ENCODE peak calls at places on chromosome 10, in seven cellular contexts. One of them, this sample, is unnamed.

GRCh38 chr10:57692255-57692980 is 575.3 kb downstream of the IPMK start:
- DNase-seq in colonic mucosa: no peak
- DNase-seq in endothelial cell of umbilical vein: no peak
- DNase-seq in astrocyte of the spinal cord: peak; percentile 91
- DNase-seq in MM.1S: no peak
- DNase-seq in fibroblast of lung: peak; percentile 90
- DNase-seq in lower lobe of right lung: no peak
- DNase-seq in this sample: peak; percentile 87

GRCh38 chr10:52353210-52353609 is 39.1 kb downstream of the DKK1 start:
- DNase-seq in colonic mucosa: no peak
- DNase-seq in endothelial cell of umbilical vein: no peak
- DNase-seq in astrocyte of the spinal cord: no peak
- DNase-seq in MM.1S: no peak
- DNase-seq in fibroblast of lung: no peak
- DNase-seq in lower lobe of right lung: no peak
- DNase-seq in this sample: no peak

GRCh38 chr10:88081457-88082054 is 218.1 kb downstream of the PTEN start:
- DNase-seq in colonic mucosa: no peak
- DNase-seq in endothelial cell of umbilical vein: no peak
- DNase-seq in astrocyte of the spinal cord: no peak
- DNase-seq in MM.1S: no peak
- DNase-seq in fibroblast of lung: no peak
- DNase-seq in lower lobe of right lung: no peak
- DNase-seq in this sample: peak; percentile 40

GRCh38 chr10:103598654-103599115 is 105.2 kb downstream of the NEURL1 start:
- DNase-seq in colonic mucosa: peak; percentile 81
- DNase-seq in endothelial cell of umbilical vein: peak; percentile 70
- DNase-seq in astrocyte of the spinal cord: peak; percentile 58
- DNase-seq in MM.1S: no peak
- DNase-seq in fibroblast of lung: peak; percentile 53
- DNase-seq in lower lobe of right lung: no peak
- DNase-seq in this sample: peak; percentile 79

GRCh38 chr10:88330174-88330573 is 252.9 kb downstream of the RNLS start:
- DNase-seq in colonic mucosa: no peak
- DNase-seq in endothelial cell of umbilical vein: no peak
- DNase-seq in astrocyte of the spinal cord: no peak
- DNase-seq in MM.1S: no peak
- DNase-seq in fibroblast of lung: no peak
- DNase-seq in lower lobe of right lung: no peak
- DNase-seq in this sample: no peak

GRCh38 chr10:133214468-133215410 is 15.3 kb upstream of the UTF1 start:
- DNase-seq in colonic mucosa: no peak
- DNase-seq in endothelial cell of umbilical vein: no peak
- DNase-seq in astrocyte of the spinal cord: no peak
- DNase-seq in MM.1S: no peak
- DNase-seq in fibroblast of lung: no peak
- DNase-seq in lower lobe of right lung: no peak
- DNase-seq in this sample: no peak

GRCh38 chr10:130244031-130244927 is 108.1 kb downstream of the GLRX3 start:
- DNase-seq in colonic mucosa: no peak
- DNase-seq in endothelial cell of umbilical vein: no peak
- DNase-seq in astrocyte of the spinal cord: no peak
- DNase-seq in MM.1S: no peak
- DNase-seq in fibroblast of lung: no peak
- DNase-seq in lower lobe of right lung: no peak
- DNase-seq in this sample: no peak

GRCh38 chr10:103769176-103769575 is 86.2 kb downstream of the SH3PXD2A start:
- DNase-seq in colonic mucosa: no peak
- DNase-seq in endothelial cell of umbilical vein: no peak
- DNase-seq in astrocyte of the spinal cord: no peak
- DNase-seq in MM.1S: no peak
- DNase-seq in fibroblast of lung: no peak
- DNase-seq in lower lobe of right lung: peak; percentile 10
- DNase-seq in this sample: no peak

GRCh38 chr10:109327266-109327665 is 596.0 kb downstream of the XPNPEP1 start:
- DNase-seq in colonic mucosa: no peak
- DNase-seq in endothelial cell of umbilical vein: no peak
- DNase-seq in astrocyte of the spinal cord: no peak
- DNase-seq in MM.1S: no peak
- DNase-seq in fibroblast of lung: peak; percentile 45
- DNase-seq in lower lobe of right lung: no peak
- DNase-seq in this sample: no peak

GRCh38 chr10:24428410-24428782 is 219.5 kb downstream of the KIAA1217 start:
- DNase-seq in colonic mucosa: no peak
- DNase-seq in endothelial cell of umbilical vein: no peak
- DNase-seq in astrocyte of the spinal cord: peak; percentile 79
- DNase-seq in MM.1S: no peak
- DNase-seq in fibroblast of lung: peak; percentile 81
- DNase-seq in lower lobe of right lung: no peak
- DNase-seq in this sample: peak; percentile 70

GRCh38 chr10:133237241-133238065 is at the start of gene VENTX:
- DNase-seq in colonic mucosa: no peak
- DNase-seq in endothelial cell of umbilical vein: no peak
- DNase-seq in astrocyte of the spinal cord: no peak
- DNase-seq in MM.1S: no peak
- DNase-seq in fibroblast of lung: no peak
- DNase-seq in lower lobe of right lung: no peak
- DNase-seq in this sample: no peak

DNA sequence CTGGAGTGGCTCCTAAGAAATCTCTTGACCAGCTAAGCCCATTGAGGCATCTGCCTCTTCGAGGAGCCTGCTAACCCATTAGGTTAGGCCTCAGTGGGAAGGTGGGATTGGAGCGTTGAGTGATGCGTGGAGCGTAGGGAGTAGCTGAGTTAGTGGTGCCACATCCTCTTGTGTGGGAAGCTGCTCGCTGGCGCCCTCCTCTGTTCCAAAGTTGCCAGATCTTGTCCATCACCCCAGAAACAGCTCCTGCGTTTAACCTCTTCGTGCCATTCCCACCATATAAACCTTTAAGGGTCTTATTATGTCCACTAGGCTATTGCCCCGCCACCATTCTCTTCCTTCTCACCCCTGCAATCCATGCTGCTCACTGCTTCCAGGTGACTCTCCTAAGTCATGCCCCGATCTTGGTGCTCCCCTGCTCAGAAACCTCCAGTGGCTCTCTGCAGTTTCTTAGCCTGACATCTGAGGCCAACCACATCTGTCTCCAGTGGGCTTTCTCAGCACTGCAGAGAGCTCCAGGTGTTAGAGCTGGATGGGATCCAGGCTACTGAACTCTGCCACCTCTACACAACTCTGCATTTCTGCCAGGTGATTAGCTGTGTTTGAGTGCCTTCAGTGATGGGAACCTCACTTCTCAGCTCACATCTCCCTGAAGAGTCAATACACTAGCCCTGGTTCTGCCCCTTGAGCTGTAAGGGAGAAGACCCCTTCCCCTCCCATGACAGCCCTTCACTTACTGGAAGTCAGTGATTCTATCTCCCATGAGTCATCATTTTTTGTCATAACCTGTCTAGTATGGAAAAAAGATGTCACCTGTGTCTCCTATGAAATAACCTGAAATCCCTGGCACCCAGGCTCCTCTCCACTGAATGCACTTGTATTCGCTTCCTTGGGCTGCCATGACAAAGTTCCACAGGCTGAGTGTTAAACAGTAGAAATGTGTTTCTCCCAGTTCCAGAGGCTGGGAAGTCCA is 65.0 kb upstream of the FGFR2 start:
- DNase-seq in colonic mucosa: peak; percentile 37
- DNase-seq in endothelial cell of umbilical vein: no peak
- DNase-seq in astrocyte of the spinal cord: no peak
- DNase-seq in MM.1S: no peak
- DNase-seq in fibroblast of lung: no peak
- DNase-seq in lower lobe of right lung: no peak
- DNase-seq in this sample: no peak
- TF ChIP-seq CTCF in colonic mucosa: peak; percentile 17
- TF ChIP-seq CTCF in endothelial cell of umbilical vein: peak; percentile 15
- TF ChIP-seq CTCF in astrocyte of the spinal cord: peak; percentile 26
- TF ChIP-seq CTCF in MM.1S: no peak
- TF ChIP-seq CTCF in fibroblast of lung: no peak
- TF ChIP-seq CTCF in lower lobe of right lung: no peak
- TF ChIP-seq CTCF in this sample: no peak

DNA sequence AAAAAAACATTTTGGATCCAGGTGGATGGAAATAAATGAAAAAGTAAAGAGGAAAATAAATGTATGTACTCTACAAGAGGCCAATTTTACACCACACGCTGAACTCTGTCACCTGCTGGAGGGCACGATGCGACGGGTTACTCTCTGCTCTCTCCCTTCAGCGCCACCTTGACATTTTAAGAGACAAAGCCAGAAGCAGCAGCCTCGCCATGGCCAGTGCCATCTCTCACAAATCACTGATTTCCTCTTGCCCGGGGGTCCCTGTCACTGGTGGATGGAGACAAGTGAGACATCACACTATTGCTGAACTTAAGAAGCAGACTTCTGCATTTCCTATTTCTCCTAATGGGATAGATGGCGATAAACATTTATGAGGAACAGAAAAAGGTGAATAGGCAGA is 190.0 kb downstream of the ZMYND11 start:
- DNase-seq in colonic mucosa: no peak
- DNase-seq in endothelial cell of umbilical vein: no peak
- DNase-seq in astrocyte of the spinal cord: no peak
- DNase-seq in MM.1S: no peak
- DNase-seq in fibroblast of lung: no peak
- DNase-seq in lower lobe of right lung: no peak
- DNase-seq in this sample: no peak
- H3K4me3 ChIP-seq in colonic mucosa: no peak overlapping the region
- H3K4me3 ChIP-seq in endothelial cell of umbilical vein: no peak overlapping the region
- H3K4me3 ChIP-seq in astrocyte of the spinal cord: no peak overlapping the region
- H3K4me3 ChIP-seq in MM.1S: no peak overlapping the region
- H3K4me3 ChIP-seq in fibroblast of lung: no peak overlapping the region
- H3K4me3 ChIP-seq in lower lobe of right lung: no peak overlapping the region
- H3K4me3 ChIP-seq in this sample: no peak overlapping the region

GRCh38 chr10:13987472-13987871 is 343.3 kb downstream of the FRMD4A start:
- DNase-seq in colonic mucosa: no peak
- DNase-seq in endothelial cell of umbilical vein: peak; percentile 73
- DNase-seq in astrocyte of the spinal cord: peak; percentile 88
- DNase-seq in MM.1S: no peak
- DNase-seq in fibroblast of lung: peak; percentile 88
- DNase-seq in lower lobe of right lung: no peak
- DNase-seq in this sample: peak; percentile 42

GRCh38 chr10:13983035-13983434 is 347.7 kb downstream of the FRMD4A start:
- DNase-seq in colonic mucosa: no peak
- DNase-seq in endothelial cell of umbilical vein: no peak
- DNase-seq in astrocyte of the spinal cord: no peak
- DNase-seq in MM.1S: no peak
- DNase-seq in fibroblast of lung: no peak
- DNase-seq in lower lobe of right lung: no peak
- DNase-seq in this sample: no peak

GRCh38 chr10:13989616-13990015 is 341.1 kb downstream of the FRMD4A start:
- DNase-seq in colonic mucosa: no peak
- DNase-seq in endothelial cell of umbilical vein: peak; percentile 36
- DNase-seq in astrocyte of the spinal cord: no peak
- DNase-seq in MM.1S: no peak
- DNase-seq in fibroblast of lung: no peak
- DNase-seq in lower lobe of right lung: no peak
- DNase-seq in this sample: no peak

GRCh38 chr10:13990392-13990805 is 340.3 kb downstream of the FRMD4A start:
- DNase-seq in colonic mucosa: no peak
- DNase-seq in endothelial cell of umbilical vein: peak; percentile 91
- DNase-seq in astrocyte of the spinal cord: no peak
- DNase-seq in MM.1S: no peak
- DNase-seq in fibroblast of lung: peak; percentile 23
- DNase-seq in lower lobe of right lung: no peak
- DNase-seq in this sample: peak; percentile 70

DNA sequence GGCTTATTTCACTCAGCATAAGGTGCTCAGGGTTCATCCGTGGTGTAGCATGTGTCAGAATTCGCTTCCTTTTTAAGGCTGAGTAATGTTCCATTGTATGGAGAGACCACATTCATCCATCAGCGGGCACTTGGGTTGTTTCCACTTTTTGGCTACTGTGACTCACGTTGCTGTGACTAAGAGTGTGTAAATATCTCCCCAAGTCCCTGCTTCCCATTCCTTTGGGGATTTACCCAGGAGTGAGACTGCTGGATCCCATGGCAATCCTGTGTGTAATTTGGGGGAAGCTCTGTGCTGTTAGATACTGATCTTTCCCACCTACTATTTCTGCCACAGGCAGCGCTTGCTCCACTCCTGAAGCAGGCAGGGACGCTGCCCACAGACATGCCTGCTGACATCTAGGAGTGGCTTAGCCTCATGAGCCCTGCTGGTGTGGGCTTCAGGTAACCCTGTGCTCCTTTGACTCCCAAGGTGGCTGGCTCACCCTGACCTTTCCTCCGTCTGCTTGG is 346.0 kb downstream of the FRMD4A start:
- DNase-seq in colonic mucosa: no peak
- DNase-seq in endothelial cell of umbilical vein: peak; percentile 98
- DNase-seq in astrocyte of the spinal cord: peak; percentile 92
- DNase-seq in MM.1S: no peak
- DNase-seq in fibroblast of lung: peak; percentile 99
- DNase-seq in lower lobe of right lung: no peak
- DNase-seq in this sample: peak; percentile 91
- TF ChIP-seq CTCF in colonic mucosa: no peak
- TF ChIP-seq CTCF in endothelial cell of umbilical vein: no peak
- TF ChIP-seq CTCF in astrocyte of the spinal cord: no peak
- TF ChIP-seq CTCF in MM.1S: no peak
- TF ChIP-seq CTCF in fibroblast of lung: no peak
- TF ChIP-seq CTCF in lower lobe of right lung: no peak
- TF ChIP-seq CTCF in this sample: no peak

GRCh38 chr10:113018034-113018433 is 68.0 kb downstream of the TCF7L2 start:
- DNase-seq in colonic mucosa: no peak
- DNase-seq in endothelial cell of umbilical vein: no peak
- DNase-seq in astrocyte of the spinal cord: no peak
- DNase-seq in MM.1S: no peak
- DNase-seq in fibroblast of lung: no peak
- DNase-seq in lower lobe of right lung: no peak
- DNase-seq in this sample: no peak

GRCh38 chr10:113019096-113019495 is 69.0 kb downstream of the TCF7L2 start:
- DNase-seq in colonic mucosa: no peak
- DNase-seq in endothelial cell of umbilical vein: no peak
- DNase-seq in astrocyte of the spinal cord: no peak
- DNase-seq in MM.1S: no peak
- DNase-seq in fibroblast of lung: no peak
- DNase-seq in lower lobe of right lung: no peak
- DNase-seq in this sample: no peak

GRCh38 chr10:113015201-113015600 is 65.2 kb downstream of the TCF7L2 start:
- DNase-seq in colonic mucosa: no peak
- DNase-seq in endothelial cell of umbilical vein: no peak
- DNase-seq in astrocyte of the spinal cord: no peak
- DNase-seq in MM.1S: no peak
- DNase-seq in fibroblast of lung: no peak
- DNase-seq in lower lobe of right lung: no peak
- DNase-seq in this sample: no peak

GRCh38 chr10:113019692-113020424 is 69.8 kb downstream of the TCF7L2 start:
- DNase-seq in colonic mucosa: no peak
- DNase-seq in endothelial cell of umbilical vein: no peak
- DNase-seq in astrocyte of the spinal cord: no peak
- DNase-seq in MM.1S: no peak
- DNase-seq in fibroblast of lung: no peak
- DNase-seq in lower lobe of right lung: no peak
- DNase-seq in this sample: no peak

DNA sequence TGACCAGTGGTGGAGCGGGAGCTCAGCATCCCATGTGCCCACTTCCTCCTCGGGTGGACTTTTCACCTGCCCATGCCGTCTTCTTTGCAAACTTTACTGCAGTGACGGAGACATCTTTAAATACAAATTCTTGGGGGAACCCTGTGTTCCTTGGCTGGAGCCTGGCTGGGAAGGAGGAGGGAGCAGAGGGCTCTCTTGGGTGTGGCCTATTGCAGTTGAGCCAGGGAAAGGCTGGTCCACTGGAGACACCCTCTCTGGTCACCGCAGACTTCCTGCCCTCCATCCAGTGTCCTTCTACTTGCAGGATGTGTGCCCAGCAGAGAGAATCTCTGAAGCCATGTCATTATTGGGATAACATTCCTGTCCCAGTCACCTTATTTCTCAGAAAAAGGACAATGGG is 67.3 kb downstream of the TCF7L2 start:
- DNase-seq in colonic mucosa: no peak
- DNase-seq in endothelial cell of umbilical vein: no peak
- DNase-seq in astrocyte of the spinal cord: no peak
- DNase-seq in MM.1S: no peak
- DNase-seq in fibroblast of lung: no peak
- DNase-seq in lower lobe of right lung: no peak
- DNase-seq in this sample: no peak
- H3K4me3 ChIP-seq in colonic mucosa: no peak overlapping the region
- H3K4me3 ChIP-seq in endothelial cell of umbilical vein: no peak overlapping the region
- H3K4me3 ChIP-seq in astrocyte of the spinal cord: no peak overlapping the region
- H3K4me3 ChIP-seq in MM.1S: no peak overlapping the region
- H3K4me3 ChIP-seq in fibroblast of lung: no peak overlapping the region
- H3K4me3 ChIP-seq in lower lobe of right lung: no peak overlapping the region
- H3K4me3 ChIP-seq in this sample: no peak overlapping the region